ENCODE peak calls at places on chromosomes 16 and 17, in ten cellular contexts. N is lung, W is LoVo, S is left colon, R is fibroblast of the conjunctiva, X is M059J, V is C1 segment of cervical spinal cord, B is anterior cingulate cortex, F is dorsolateral prefrontal cortex, D is NCI-H1694 treated with DMSO at 0.1 percent for 48 hours. L is an unnamed sample.

GRCh38 chr17:63445571-63446217 is 412 bp downstream of the CYB561 start:
- DNase-seq in N (peak), W (peak), S (peak), R (no peak), X (peak), V (no peak), B (no peak), F (no peak), D (no peak), L (no peak)

GRCh38 chr17:81457396-81457795 is 55.2 kb downstream of the ACTG1 start:
- DNase-seq in N (no peak), W (no peak), S (no peak), R (no peak), X (no peak), V (no peak), B (no peak), F (no peak), D (no peak), L (no peak)

GRCh38 chr17:74415608-74416396 is 16.1 kb upstream of the GPRC5C start:
- DNase-seq in N (no peak), W (no peak), S (peak), R (no peak), X (no peak), V (no peak), B (no peak), F (no peak), D (no peak), L (no peak)

GRCh38 chr16:81765111-81765919 is 13.8 kb upstream of the PLCG2 start:
- DNase-seq in N (peak), W (no peak), S (no peak), R (peak), X (no peak), V (no peak), B (no peak), F (no peak), D (no peak), L (no peak)

GRCh38 chr17:31469959-31470358 is 78.5 kb downstream of the RAB11FIP4 start:
- DNase-seq in N (no peak), W (no peak), S (no peak), R (no peak), X (no peak), V (no peak), B (no peak), F (no peak), D (no peak), L (no peak)

GRCh38 chr16:50837324-50837723 is 95.4 kb downstream of the CYLD start:
- DNase-seq in N (no peak), W (no peak), S (no peak), R (no peak), X (no peak), V (no peak), B (no peak), F (no peak), D (no peak), L (no peak)

GRCh38 chr17:50778471-50778870 is 11.2 kb upstream of the ANKRD40CL start:
- DNase-seq in N (no peak), W (no peak), S (no peak), R (no peak), X (no peak), V (no peak), B (no peak), F (no peak), D (no peak), L (no peak)

GRCh38 chr17:35160354-35161201 is 13.0 kb downstream of the UNC45B start:
- DNase-seq in N (no peak), W (no peak), S (no peak), R (no peak), X (no peak), V (no peak), B (no peak), F (no peak), D (no peak), L (no peak)

GRCh38 chr16:87970206-87970605 is 19.0 kb downstream of the BANP start:
- DNase-seq in N (no peak), W (no peak), S (no peak), R (no peak), X (peak), V (no peak), B (no peak), F (no peak), D (no peak), L (no peak)

GRCh38 chr17:68456529-68457167 is 648 bp downstream of the WIPI1 start:
- DNase-seq in N (peak), W (peak), S (peak), R (peak), X (peak), V (peak), B (peak), F (peak), D (no peak), L (peak)

GRCh38 chr16:1019234-1019933 is 37.8 kb downstream of the SOX8 start:
- DNase-seq in N (no peak), W (no peak), S (no peak), R (no peak), X (peak), V (peak), B (peak), F (peak), D (no peak), L (no peak)

GRCh38 chr17:76537288-76537577 is 276 bp downstream of the CYGB start:
- DNase-seq in N (no peak), W (no peak), S (peak), R (no peak), X (no peak), V (no peak), B (no peak), F (no peak), D (no peak), L (peak)

GRCh38 chr17:67421869-67422273 is 44.8 kb downstream of the PITPNC1 start:
- DNase-seq in N (no peak), W (peak), S (no peak), R (peak), X (peak), V (no peak), B (no peak), F (no peak), D (no peak), L (no peak)

GRCh38 chr16:75899163-75899562 is 172.9 kb upstream of the CPHXL start:
- DNase-seq in N (no peak), W (no peak), S (no peak), R (no peak), X (no peak), V (no peak), B (no peak), F (no peak), D (no peak), L (no peak)

GRCh38 chr17:77476498-77476897 is 335.7 kb downstream of the SEC14L1 start:
- DNase-seq in N (no peak), W (no peak), S (no peak), R (no peak), X (no peak), V (no peak), B (no peak), F (no peak), D (no peak), L (no peak)

GRCh38 chr17:72226322-72226721 is 105.5 kb downstream of the SOX9 start:
- DNase-seq in N (no peak), W (no peak), S (no peak), R (no peak), X (no peak), V (no peak), B (no peak), F (no peak), D (no peak), L (no peak)

GRCh38 chr16:48378836-48379235 is 6.4 kb downstream of the SIAH1 start:
- DNase-seq in N (no peak), W (no peak), S (no peak), R (no peak), X (no peak), V (no peak), B (no peak), F (no peak), D (no peak), L (no peak)

GRCh38 chr17:34378664-34379101 is 15.7 kb upstream of the CCL1 start:
- DNase-seq in N (no peak), W (no peak), S (no peak), R (no peak), X (no peak), V (no peak), B (no peak), F (no peak), D (no peak), L (no peak)

GRCh38 chr16:68257906-68258800 is 6.2 kb upstream of the SLC7A6 start:
- DNase-seq in N (no peak), W (no peak), S (peak), R (no peak), X (peak), V (no peak), B (no peak), F (no peak), D (no peak), L (no peak)

GRCh38 chr17:2931901-2932300 is 131.5 kb downstream of the OR1D5 start:
- DNase-seq in N (no peak), W (no peak), S (no peak), R (no peak), X (no peak), V (no peak), B (no peak), F (no peak), D (no peak), L (no peak)

GRCh38 chr16:27759301-27759871 is 209.4 kb downstream of the KATNIP start:
- DNase-seq in N (no peak), W (no peak), S (no peak), R (no peak), X (peak), V (no peak), B (no peak), F (no peak), D (no peak), L (no peak)

GRCh38 chr16:24801761-24802302 is 43.9 kb upstream of the SLC5A11 start:
- DNase-seq in N (no peak), W (no peak), S (no peak), R (no peak), X (no peak), V (no peak), B (no peak), F (no peak), D (no peak), L (no peak)

GRCh38 chr16:7086842-7087616 is 245.6 kb upstream of the RBFOX1 start:
- DNase-seq in N (peak), W (no peak), S (peak), R (no peak), X (peak), V (peak), B (peak), F (peak), D (peak), L (peak)

GRCh38 chr16:30889721-30890120 is 4.2 kb downstream of the BCL7C start:
- DNase-seq in N (no peak), W (no peak), S (no peak), R (no peak), X (no peak), V (no peak), B (no peak), F (peak), D (no peak), L (no peak)